ENCODE peak calls at places on chromosomes 1 and 21, in eight cellular contexts. One of them, this sample, is unnamed.

GRCh38 chr1:97461782-97462181 is 459.1 kb downstream of the DPYD start:
- DNase-seq in LoVo: no peak
- DNase-seq in fibroblast of lung: no peak
- DNase-seq in IMR-90: no peak
- DNase-seq in Calu3: no peak
- DNase-seq in H54: no peak
- DNase-seq in head of caudate nucleus: no peak
- DNase-seq in activated naive CD4-positive, alpha-beta T cell treated with anti-CD3 and anti-CD28 coated beads, Interleukin-2, amount 50 U/mL, for 16 hours: no peak
- DNase-seq in this sample: no peak

GRCh38 chr1:94463765-94464330 is 45.7 kb downstream of the ABCD3 start:
- DNase-seq in head of caudate nucleus: no peak
- DNase-seq in activated naive CD4-positive, alpha-beta T cell treated with anti-CD3 and anti-CD28 coated beads, Interleukin-2, amount 50 U/mL, for 16 hours: no peak
- DNase-seq in H54: peak; percentile 9
- DNase-seq in LoVo: peak; percentile 53
- DNase-seq in Calu3: peak; percentile 34
- DNase-seq in IMR-90: peak; percentile 71
- DNase-seq in fibroblast of lung: peak; percentile 30
- DNase-seq in this sample: peak; percentile 14

GRCh38 chr1:227416156-227416865 is 98.0 kb upstream of the CDC42BPA start:
- DNase-seq in IMR-90: peak; percentile 60
- DNase-seq in activated naive CD4-positive, alpha-beta T cell treated with anti-CD3 and anti-CD28 coated beads, Interleukin-2, amount 50 U/mL, for 16 hours: no peak
- DNase-seq in H54: no peak
- DNase-seq in Calu3: no peak
- DNase-seq in LoVo: no peak
- DNase-seq in fibroblast of lung: peak; percentile 77
- DNase-seq in head of caudate nucleus: no peak
- DNase-seq in this sample: no peak

GRCh38 chr1:51469518-51469917 is 49.5 kb downstream of the EPS15 start:
- DNase-seq in IMR-90: no peak
- DNase-seq in LoVo: no peak
- DNase-seq in activated naive CD4-positive, alpha-beta T cell treated with anti-CD3 and anti-CD28 coated beads, Interleukin-2, amount 50 U/mL, for 16 hours: no peak
- DNase-seq in head of caudate nucleus: no peak
- DNase-seq in H54: no peak
- DNase-seq in Calu3: no peak
- DNase-seq in fibroblast of lung: no peak
- DNase-seq in this sample: no peak

GRCh38 chr1:163063131-163064059 is 5.8 kb upstream of the RGS4 start:
- DNase-seq in LoVo: no peak
- DNase-seq in IMR-90: no peak
- DNase-seq in fibroblast of lung: no peak
- DNase-seq in Calu3: no peak
- DNase-seq in head of caudate nucleus: no peak
- DNase-seq in activated naive CD4-positive, alpha-beta T cell treated with anti-CD3 and anti-CD28 coated beads, Interleukin-2, amount 50 U/mL, for 16 hours: no peak
- DNase-seq in H54: no peak
- DNase-seq in this sample: no peak

GRCh38 chr1:15347182-15347581 is 62.5 kb upstream of the EFHD2 start:
- DNase-seq in head of caudate nucleus: no peak
- DNase-seq in LoVo: no peak
- DNase-seq in H54: no peak
- DNase-seq in IMR-90: no peak
- DNase-seq in Calu3: no peak
- DNase-seq in fibroblast of lung: no peak
- DNase-seq in activated naive CD4-positive, alpha-beta T cell treated with anti-CD3 and anti-CD28 coated beads, Interleukin-2, amount 50 U/mL, for 16 hours: no peak
- DNase-seq in this sample: no peak

GRCh38 chr1:10678852-10679251 is 117.6 kb downstream of the CASZ1 start:
- DNase-seq in head of caudate nucleus: no peak
- DNase-seq in Calu3: no peak
- DNase-seq in H54: no peak
- DNase-seq in LoVo: no peak
- DNase-seq in fibroblast of lung: no peak
- DNase-seq in activated naive CD4-positive, alpha-beta T cell treated with anti-CD3 and anti-CD28 coated beads, Interleukin-2, amount 50 U/mL, for 16 hours: no peak
- DNase-seq in IMR-90: no peak
- DNase-seq in this sample: no peak

GRCh38 chr21:41445465-41445862 is 19.4 kb downstream of the MX1 start:
- DNase-seq in Calu3: no peak
- DNase-seq in LoVo: no peak
- DNase-seq in fibroblast of lung: no peak
- DNase-seq in H54: no peak
- DNase-seq in head of caudate nucleus: no peak
- DNase-seq in IMR-90: no peak
- DNase-seq in activated naive CD4-positive, alpha-beta T cell treated with anti-CD3 and anti-CD28 coated beads, Interleukin-2, amount 50 U/mL, for 16 hours: no peak
- DNase-seq in this sample: no peak

GRCh38 chr1:5478156-5478695 is 514.0 kb downstream of the NPHP4 start:
- DNase-seq in H54: no peak
- DNase-seq in head of caudate nucleus: no peak
- DNase-seq in IMR-90: no peak
- DNase-seq in fibroblast of lung: no peak
- DNase-seq in Calu3: no peak
- DNase-seq in activated naive CD4-positive, alpha-beta T cell treated with anti-CD3 and anti-CD28 coated beads, Interleukin-2, amount 50 U/mL, for 16 hours: no peak
- DNase-seq in LoVo: no peak
- DNase-seq in this sample: no peak

GRCh38 chr1:178702141-178702540 is 22.9 kb upstream of the RALGPS2 start:
- DNase-seq in IMR-90: peak; percentile 71
- DNase-seq in Calu3: no peak
- DNase-seq in activated naive CD4-positive, alpha-beta T cell treated with anti-CD3 and anti-CD28 coated beads, Interleukin-2, amount 50 U/mL, for 16 hours: no peak
- DNase-seq in head of caudate nucleus: no peak
- DNase-seq in LoVo: no peak
- DNase-seq in fibroblast of lung: peak; percentile 68
- DNase-seq in H54: no peak
- DNase-seq in this sample: no peak

GRCh38 chr1:245684111-245684510 is 529.3 kb downstream of the KIF26B start:
- DNase-seq in Calu3: no peak
- DNase-seq in LoVo: no peak
- DNase-seq in IMR-90: no peak
- DNase-seq in fibroblast of lung: no peak
- DNase-seq in H54: no peak
- DNase-seq in head of caudate nucleus: no peak
- DNase-seq in activated naive CD4-positive, alpha-beta T cell treated with anti-CD3 and anti-CD28 coated beads, Interleukin-2, amount 50 U/mL, for 16 hours: no peak
- DNase-seq in this sample: no peak

GRCh38 chr21:31665397-31665796 is 5.9 kb downstream of the SOD1 start:
- DNase-seq in activated naive CD4-positive, alpha-beta T cell treated with anti-CD3 and anti-CD28 coated beads, Interleukin-2, amount 50 U/mL, for 16 hours: peak; percentile 17
- DNase-seq in IMR-90: peak; percentile 54
- DNase-seq in head of caudate nucleus: peak; percentile 59
- DNase-seq in LoVo: no peak
- DNase-seq in fibroblast of lung: peak; percentile 30
- DNase-seq in H54: no peak
- DNase-seq in Calu3: no peak
- DNase-seq in this sample: peak; percentile 23

GRCh38 chr1:212482006-212482351 is 49.3 kb downstream of the NENF start:
- DNase-seq in LoVo: peak; percentile 16
- DNase-seq in H54: no peak
- DNase-seq in fibroblast of lung: no peak
- DNase-seq in head of caudate nucleus: no peak
- DNase-seq in activated naive CD4-positive, alpha-beta T cell treated with anti-CD3 and anti-CD28 coated beads, Interleukin-2, amount 50 U/mL, for 16 hours: no peak
- DNase-seq in Calu3: no peak
- DNase-seq in IMR-90: peak; percentile 26
- DNase-seq in this sample: peak; percentile 64

GRCh38 chr21:31335957-31336738 is 7.9 kb downstream of the TIAM1 start:
- DNase-seq in fibroblast of lung: peak; percentile 97
- DNase-seq in activated naive CD4-positive, alpha-beta T cell treated with anti-CD3 and anti-CD28 coated beads, Interleukin-2, amount 50 U/mL, for 16 hours: peak; percentile 48
- DNase-seq in Calu3: no peak
- DNase-seq in head of caudate nucleus: no peak
- DNase-seq in LoVo: peak; percentile 29
- DNase-seq in IMR-90: peak; percentile 95
- DNase-seq in H54: peak; percentile 80
- DNase-seq in this sample: peak; percentile 8

GRCh38 chr21:40466893-40467483 is 380.0 kb downstream of the DSCAM start:
- DNase-seq in head of caudate nucleus: no peak
- DNase-seq in H54: no peak
- DNase-seq in IMR-90: no peak
- DNase-seq in LoVo: peak; percentile 36
- DNase-seq in Calu3: no peak
- DNase-seq in activated naive CD4-positive, alpha-beta T cell treated with anti-CD3 and anti-CD28 coated beads, Interleukin-2, amount 50 U/mL, for 16 hours: no peak
- DNase-seq in fibroblast of lung: peak; percentile 13
- DNase-seq in this sample: no peak

GRCh38 chr1:233121947-233122559 is 171.6 kb downstream of the NTPCR start:
- DNase-seq in head of caudate nucleus: no peak
- DNase-seq in fibroblast of lung: peak; percentile 62
- DNase-seq in H54: no peak
- DNase-seq in Calu3: no peak
- DNase-seq in activated naive CD4-positive, alpha-beta T cell treated with anti-CD3 and anti-CD28 coated beads, Interleukin-2, amount 50 U/mL, for 16 hours: no peak
- DNase-seq in IMR-90: peak; percentile 70
- DNase-seq in LoVo: no peak
- DNase-seq in this sample: no peak

GRCh38 chr21:42684109-42684916 is 30.9 kb downstream of the PDE9A start:
- DNase-seq in head of caudate nucleus: no peak
- DNase-seq in H54: no peak
- DNase-seq in Calu3: no peak
- DNase-seq in IMR-90: no peak
- DNase-seq in activated naive CD4-positive, alpha-beta T cell treated with anti-CD3 and anti-CD28 coated beads, Interleukin-2, amount 50 U/mL, for 16 hours: peak; percentile 43
- DNase-seq in LoVo: no peak
- DNase-seq in fibroblast of lung: no peak
- DNase-seq in this sample: no peak

GRCh38 chr1:9883585-9884449 is 26.3 kb downstream of the CTNNBIP1 start:
- DNase-seq in H54: no peak
- DNase-seq in Calu3: no peak
- DNase-seq in LoVo: no peak
- DNase-seq in fibroblast of lung: no peak
- DNase-seq in IMR-90: no peak
- DNase-seq in head of caudate nucleus: no peak
- DNase-seq in activated naive CD4-positive, alpha-beta T cell treated with anti-CD3 and anti-CD28 coated beads, Interleukin-2, amount 50 U/mL, for 16 hours: no peak
- DNase-seq in this sample: no peak

GRCh38 chr1:245062906-245063305 is 91.9 kb upstream of the KIF26B start:
- DNase-seq in head of caudate nucleus: no peak
- DNase-seq in fibroblast of lung: no peak
- DNase-seq in Calu3: no peak
- DNase-seq in LoVo: no peak
- DNase-seq in IMR-90: no peak
- DNase-seq in activated naive CD4-positive, alpha-beta T cell treated with anti-CD3 and anti-CD28 coated beads, Interleukin-2, amount 50 U/mL, for 16 hours: no peak
- DNase-seq in H54: no peak
- DNase-seq in this sample: no peak

GRCh38 chr1:42933610-42934009 is 25.1 kb downstream of the SLC2A1 start:
- DNase-seq in IMR-90: no peak
- DNase-seq in Calu3: no peak
- DNase-seq in H54: no peak
- DNase-seq in fibroblast of lung: no peak
- DNase-seq in LoVo: no peak
- DNase-seq in head of caudate nucleus: no peak
- DNase-seq in activated naive CD4-positive, alpha-beta T cell treated with anti-CD3 and anti-CD28 coated beads, Interleukin-2, amount 50 U/mL, for 16 hours: no peak
- DNase-seq in this sample: no peak

GRCh38 chr1:1204425-1204920 is 1.9 kb downstream of the TNFRSF18 start:
- DNase-seq in LoVo: no peak
- DNase-seq in activated naive CD4-positive, alpha-beta T cell treated with anti-CD3 and anti-CD28 coated beads, Interleukin-2, amount 50 U/mL, for 16 hours: no peak
- DNase-seq in Calu3: no peak
- DNase-seq in fibroblast of lung: no peak
- DNase-seq in H54: no peak
- DNase-seq in IMR-90: no peak
- DNase-seq in head of caudate nucleus: no peak
- DNase-seq in this sample: no peak

This sample was measured in A549.